ENCODE peak calls at places on chromosomes 13 and 19, in nine cellular contexts. One of them, this sample, is unnamed.

GRCh38 chr13:39815345-39816111 is 160.1 kb downstream of the COG6 start:
- DNase-seq in psoas muscle: no peak
- DNase-seq in A549: no peak
- DNase-seq in spleen: no peak
- DNase-seq in A673: no peak
- DNase-seq in foreskin fibroblast: peak; percentile 6
- DNase-seq in cardiac muscle cell: peak; percentile 67
- DNase-seq in IMR-90: no peak
- DNase-seq in adrenal gland: no peak
- DNase-seq in this sample: no peak

GRCh38 chr13:98225036-98225940 is 48.2 kb upstream of the RNF113B start:
- DNase-seq in adrenal gland: no peak
- DNase-seq in A673: no peak
- DNase-seq in spleen: no peak
- DNase-seq in IMR-90: no peak
- DNase-seq in A549: no peak
- DNase-seq in foreskin fibroblast: no peak
- DNase-seq in cardiac muscle cell: no peak
- DNase-seq in psoas muscle: no peak
- DNase-seq in this sample: no peak

GRCh38 chr13:45195421-45195820 is 5.4 kb downstream of the KCTD4 start:
- DNase-seq in A673: no peak
- DNase-seq in cardiac muscle cell: no peak
- DNase-seq in spleen: no peak
- DNase-seq in adrenal gland: no peak
- DNase-seq in A549: no peak
- DNase-seq in IMR-90: no peak
- DNase-seq in foreskin fibroblast: no peak
- DNase-seq in psoas muscle: no peak
- DNase-seq in this sample: no peak

GRCh38 chr13:110448677-110449076 is 112.8 kb downstream of the RAB20 start:
- DNase-seq in cardiac muscle cell: no peak
- DNase-seq in psoas muscle: no peak
- DNase-seq in A549: no peak
- DNase-seq in foreskin fibroblast: no peak
- DNase-seq in adrenal gland: no peak
- DNase-seq in spleen: no peak
- DNase-seq in IMR-90: no peak
- DNase-seq in A673: no peak
- DNase-seq in this sample: no peak

GRCh38 chr13:67620665-67621064 is 390.5 kb upstream of the PCDH9 start:
- DNase-seq in cardiac muscle cell: no peak
- DNase-seq in foreskin fibroblast: peak; percentile 48
- DNase-seq in psoas muscle: no peak
- DNase-seq in A549: no peak
- DNase-seq in A673: no peak
- DNase-seq in adrenal gland: no peak
- DNase-seq in spleen: no peak
- DNase-seq in IMR-90: peak; percentile 86
- DNase-seq in this sample: peak; percentile 8

GRCh38 chr13:61486496-61486895 is 70.8 kb upstream of the PCDH20 start:
- DNase-seq in adrenal gland: no peak
- DNase-seq in foreskin fibroblast: no peak
- DNase-seq in A673: no peak
- DNase-seq in IMR-90: no peak
- DNase-seq in psoas muscle: peak; percentile 12
- DNase-seq in cardiac muscle cell: no peak
- DNase-seq in A549: no peak
- DNase-seq in spleen: peak; percentile 42
- DNase-seq in this sample: no peak

GRCh38 chr19:12202250-12202649 is 39.4 kb downstream of the ZNF136 start:
- DNase-seq in IMR-90: no peak
- DNase-seq in adrenal gland: no peak
- DNase-seq in spleen: peak; percentile 73
- DNase-seq in psoas muscle: no peak
- DNase-seq in A549: no peak
- DNase-seq in foreskin fibroblast: peak; percentile 3
- DNase-seq in A673: peak; percentile 15
- DNase-seq in cardiac muscle cell: peak; percentile 10
- DNase-seq in this sample: no peak

GRCh38 chr13:22091222-22091970 is 420.5 kb downstream of the FGF9 start:
- DNase-seq in A673: no peak
- DNase-seq in IMR-90: peak; percentile 79
- DNase-seq in cardiac muscle cell: peak; percentile 21
- DNase-seq in spleen: no peak
- DNase-seq in psoas muscle: no peak
- DNase-seq in foreskin fibroblast: no peak
- DNase-seq in adrenal gland: no peak
- DNase-seq in A549: no peak
- DNase-seq in this sample: peak; percentile 86

GRCh38 chr13:94119360-94119936 is 360.0 kb downstream of the DCT start:
- DNase-seq in foreskin fibroblast: no peak
- DNase-seq in adrenal gland: no peak
- DNase-seq in cardiac muscle cell: no peak
- DNase-seq in A673: no peak
- DNase-seq in psoas muscle: no peak
- DNase-seq in IMR-90: no peak
- DNase-seq in A549: no peak
- DNase-seq in spleen: peak; percentile 44
- DNase-seq in this sample: no peak

GRCh38 chr13:44566601-44567000 is 9.5 kb downstream of the TSC22D1 start:
- DNase-seq in spleen: no peak
- DNase-seq in A549: no peak
- DNase-seq in IMR-90: no peak
- DNase-seq in psoas muscle: no peak
- DNase-seq in foreskin fibroblast: no peak
- DNase-seq in cardiac muscle cell: no peak
- DNase-seq in A673: no peak
- DNase-seq in adrenal gland: no peak
- DNase-seq in this sample: no peak

GRCh38 chr19:51712461-51713081 is 11.2 kb downstream of the HAS1 start:
- DNase-seq in spleen: no peak
- DNase-seq in IMR-90: peak; percentile 35
- DNase-seq in cardiac muscle cell: peak; percentile 71
- DNase-seq in psoas muscle: no peak
- DNase-seq in A673: peak; percentile 68
- DNase-seq in adrenal gland: no peak
- DNase-seq in A549: peak; percentile 59
- DNase-seq in foreskin fibroblast: peak; percentile 43
- DNase-seq in this sample: peak; percentile 42

GRCh38 chr13:101331731-101332130 is 84.6 kb downstream of the NALCN start:
- DNase-seq in A549: no peak
- DNase-seq in spleen: no peak
- DNase-seq in psoas muscle: no peak
- DNase-seq in foreskin fibroblast: no peak
- DNase-seq in adrenal gland: no peak
- DNase-seq in cardiac muscle cell: no peak
- DNase-seq in IMR-90: no peak
- DNase-seq in A673: no peak
- DNase-seq in this sample: no peak

GRCh38 chr19:7287716-7288115 is 6.5 kb downstream of the INSR start:
- DNase-seq in psoas muscle: no peak
- DNase-seq in cardiac muscle cell: no peak
- DNase-seq in spleen: no peak
- DNase-seq in IMR-90: no peak
- DNase-seq in A549: no peak
- DNase-seq in adrenal gland: no peak
- DNase-seq in A673: no peak
- DNase-seq in foreskin fibroblast: no peak
- DNase-seq in this sample: no peak

DNA sequence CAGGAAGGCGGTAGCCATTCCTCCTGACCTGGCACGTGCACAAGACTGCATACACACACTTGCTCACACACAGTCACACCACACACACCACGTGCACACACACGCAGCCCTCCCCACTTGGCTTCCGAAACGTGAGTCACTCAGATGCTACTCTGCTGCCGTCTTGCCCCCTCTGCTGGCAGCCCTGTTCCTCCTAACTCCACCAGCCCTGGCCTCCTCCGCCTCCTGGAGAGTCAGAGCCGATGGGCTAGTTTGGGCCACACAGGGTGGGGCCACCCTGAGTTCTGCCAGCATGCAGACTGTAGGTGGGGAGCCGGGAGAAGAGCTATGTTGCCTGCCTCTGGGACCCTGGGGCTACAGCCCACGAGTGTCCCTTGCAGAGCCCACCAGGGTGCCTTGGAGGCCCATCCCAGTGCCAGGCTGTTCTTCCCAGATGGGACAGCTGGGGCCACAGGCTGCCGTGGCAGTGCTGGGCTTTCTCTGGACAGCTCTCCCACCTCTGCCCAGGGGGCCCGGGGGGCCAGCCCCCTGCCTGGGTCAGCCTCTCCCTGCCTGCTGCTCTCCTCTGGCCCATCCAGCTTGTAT is 12.1 kb downstream of the PIN1 start:
- DNase-seq in spleen: no peak
- DNase-seq in psoas muscle: peak; percentile 67
- DNase-seq in adrenal gland: peak; percentile 93
- DNase-seq in A673: peak; percentile 81
- DNase-seq in IMR-90: peak; percentile 97
- DNase-seq in A549: peak; percentile 66
- DNase-seq in cardiac muscle cell: peak; percentile 92
- DNase-seq in foreskin fibroblast: peak; percentile 97
- DNase-seq in this sample: peak; percentile 95
- TF ChIP-seq CTCF in spleen: no peak
- TF ChIP-seq CTCF in psoas muscle: peak; percentile 11
- TF ChIP-seq CTCF in adrenal gland: peak; percentile 79
- TF ChIP-seq CTCF in A673: peak; percentile 70
- TF ChIP-seq CTCF in IMR-90: peak; percentile 92
- TF ChIP-seq CTCF in A549: peak; percentile 48
- TF ChIP-seq CTCF in cardiac muscle cell: peak; percentile 73
- TF ChIP-seq CTCF in foreskin fibroblast: peak; percentile 76
- TF ChIP-seq CTCF in this sample: peak; percentile 81

DNA sequence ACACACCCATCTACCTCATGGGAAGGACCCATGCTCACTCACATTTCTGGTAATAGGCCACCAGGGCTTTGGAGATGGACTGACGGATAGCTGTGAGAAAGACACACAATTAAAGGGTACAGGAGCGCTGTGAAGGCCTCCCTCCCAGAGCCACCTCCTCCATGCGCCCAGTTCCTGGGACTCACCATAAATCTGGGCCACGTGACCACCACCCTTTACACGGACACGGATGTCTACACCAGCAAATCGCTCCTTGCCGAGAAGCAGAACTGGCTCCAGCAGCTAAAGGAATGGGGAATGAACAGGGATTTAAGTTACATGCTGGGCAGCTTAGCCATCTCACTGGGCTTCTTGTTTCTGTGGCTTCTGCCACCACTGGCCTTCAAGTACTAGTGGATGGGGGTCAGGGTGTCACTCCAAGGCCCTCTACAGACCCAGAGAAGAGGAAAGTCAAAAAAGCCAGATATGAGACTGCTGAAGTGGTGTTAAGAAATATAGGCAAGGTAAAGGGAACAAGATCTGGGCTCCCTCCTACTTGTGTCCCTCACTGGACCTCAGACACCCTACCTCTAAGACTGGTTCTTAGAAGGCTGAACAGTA is 2.2 kb downstream of the RPS16 start:
- DNase-seq in spleen: peak; percentile 54
- DNase-seq in cardiac muscle cell: no peak
- DNase-seq in A673: no peak
- DNase-seq in foreskin fibroblast: no peak
- DNase-seq in A549: no peak
- DNase-seq in IMR-90: no peak
- DNase-seq in adrenal gland: no peak
- DNase-seq in psoas muscle: no peak
- DNase-seq in this sample: no peak
- H3K4me3 ChIP-seq in spleen: no peak overlapping the region
- H3K4me3 ChIP-seq in cardiac muscle cell: no peak overlapping the region
- H3K4me3 ChIP-seq in A673: no peak overlapping the region
- H3K4me3 ChIP-seq in foreskin fibroblast: no peak overlapping the region
- H3K4me3 ChIP-seq in A549: peak overlapping the region; percentile 80
- H3K4me3 ChIP-seq in IMR-90: no peak overlapping the region
- H3K4me3 ChIP-seq in adrenal gland: no peak overlapping the region
- H3K4me3 ChIP-seq in psoas muscle: peak overlapping the region; percentile 96
- H3K4me3 ChIP-seq in this sample: no peak overlapping the region

DNA sequence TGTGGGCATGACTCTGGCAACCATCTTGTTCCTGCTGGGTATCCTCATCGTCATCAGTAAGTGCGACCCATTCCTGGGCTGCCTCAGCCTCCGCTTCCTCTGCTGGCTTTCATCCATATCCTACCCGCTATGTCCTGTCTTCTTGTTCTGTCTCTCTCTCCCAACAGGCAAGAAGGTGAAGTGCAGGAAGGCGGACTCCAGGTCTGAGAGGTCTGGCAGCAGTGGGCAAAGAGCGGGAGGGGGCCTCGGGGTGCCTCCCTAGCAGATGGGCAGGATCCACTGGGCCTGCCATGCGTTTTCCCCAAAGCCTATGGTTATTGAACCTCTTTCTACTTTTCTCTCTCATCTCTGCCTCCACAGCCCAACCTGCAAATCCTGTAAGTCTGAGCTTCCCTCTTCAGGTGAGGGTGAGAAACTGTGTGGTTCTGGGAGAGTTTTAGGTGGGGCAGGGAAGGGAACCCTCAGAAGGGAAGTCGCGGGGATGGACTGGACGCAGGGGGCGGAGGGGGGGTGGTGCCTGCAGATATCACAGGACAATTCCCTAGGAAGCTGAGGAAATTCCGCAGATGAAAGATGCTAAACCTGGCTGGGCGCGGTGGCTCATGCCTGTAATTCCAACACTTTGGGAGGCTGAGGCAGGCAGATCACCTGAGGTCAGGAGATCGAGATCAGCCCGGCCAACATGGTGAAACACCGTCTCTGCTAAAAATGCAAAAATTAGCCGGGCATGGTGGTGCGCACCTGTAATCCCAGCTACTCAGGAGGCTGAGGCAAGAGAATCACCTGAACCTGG is 3.1 kb upstream of the FXYD5 start:
- DNase-seq in psoas muscle: no peak
- DNase-seq in foreskin fibroblast: no peak
- DNase-seq in adrenal gland: no peak
- DNase-seq in A673: no peak
- DNase-seq in cardiac muscle cell: no peak
- DNase-seq in A549: no peak
- DNase-seq in IMR-90: no peak
- DNase-seq in spleen: no peak
- DNase-seq in this sample: no peak
- TF ChIP-seq CTCF in psoas muscle: no peak
- TF ChIP-seq CTCF in foreskin fibroblast: no peak
- TF ChIP-seq CTCF in adrenal gland: no peak
- TF ChIP-seq CTCF in A673: no peak
- TF ChIP-seq CTCF in cardiac muscle cell: no peak
- TF ChIP-seq CTCF in A549: no peak
- TF ChIP-seq CTCF in IMR-90: no peak
- TF ChIP-seq CTCF in spleen: no peak
- TF ChIP-seq CTCF in this sample: no peak

GRCh38 chr13:49300716-49301589 is 53.2 kb downstream of the CDADC1 start:
- DNase-seq in IMR-90: peak; percentile 76
- DNase-seq in A549: peak; percentile 60
- DNase-seq in psoas muscle: peak; percentile 66
- DNase-seq in cardiac muscle cell: peak; percentile 82
- DNase-seq in foreskin fibroblast: peak; percentile 81
- DNase-seq in A673: peak; percentile 77
- DNase-seq in adrenal gland: peak; percentile 64
- DNase-seq in spleen: peak; percentile 82
- DNase-seq in this sample: peak; percentile 71
- H3K4me3 ChIP-seq in IMR-90: no peak overlapping the region
- H3K4me3 ChIP-seq in A549: peak overlapping the region; percentile 30
- H3K4me3 ChIP-seq in psoas muscle: peak overlapping the region; percentile 52
- H3K4me3 ChIP-seq in cardiac muscle cell: no peak overlapping the region
- H3K4me3 ChIP-seq in foreskin fibroblast: peak overlapping the region; percentile 6
- H3K4me3 ChIP-seq in A673: no peak overlapping the region
- H3K4me3 ChIP-seq in adrenal gland: peak overlapping the region; percentile 36
- H3K4me3 ChIP-seq in spleen: no peak overlapping the region
- H3K4me3 ChIP-seq in this sample: peak overlapping the region; percentile 43